ENCODE peak calls at places on chromosomes 11 and 22, in five cellular contexts. Z, P, G, V and O are unnamed samples.

GRCh38 chr11:132101861-132102260 is 731.4 kb downstream of the NTM start:
- DNase-seq in Z (no peak), V (no peak), G (no peak), P (no peak), O (no peak)

GRCh38 chr22:26672060-26672471 is 14.7 kb downstream of the MIAT start:
- DNase-seq in V (no peak), G (no peak), P (no peak), Z (no peak), O (no peak)

GRCh38 chr11:44621140-44621681 is 55.7 kb downstream of the CD82 start:
- DNase-seq in V (peak), P (peak), G (peak), Z (peak), O (peak)

GRCh38 chr11:110126936-110127335 is 33.7 kb downstream of the ZC3H12C start:
- DNase-seq in G (no peak), V (no peak), Z (no peak), P (no peak), O (no peak)

GRCh38 chr11:30635401-30635989 is 49.3 kb upstream of the MPPED2 start:
- DNase-seq in V (no peak), Z (no peak), G (no peak), P (peak), O (peak)

GRCh38 chr11:15157181-15157580 is 42.5 kb downstream of the INSC start:
- DNase-seq in Z (no peak), P (no peak), V (no peak), G (no peak), O (no peak)

GRCh38 chr11:115528217-115528616 is 24.0 kb upstream of the CADM1 start:
- DNase-seq in G (no peak), P (no peak), Z (no peak), V (no peak), O (no peak)

GRCh38 chr22:38016182-38017078 is 32.1 kb upstream of the SOX10 start:
- DNase-seq in P (peak), Z (peak), G (peak), V (peak), O (peak)

GRCh38 chr11:82750643-82751139 is 17.0 kb upstream of the FAM181B start:
- DNase-seq in Z (no peak), G (no peak), P (no peak), V (no peak), O (no peak)

GRCh38 chr11:91248199-91248807 is 976.3 kb upstream of the FAT3 start:
- DNase-seq in Z (no peak), G (no peak), V (no peak), P (no peak), O (no peak)

GRCh38 chr22:29478326-29479276 is 1.4 kb upstream of the NEFH start:
- DNase-seq in G (no peak), Z (no peak), V (no peak), P (peak), O (no peak)

GRCh38 chr11:126992065-126992803 is 8.3 kb downstream of the KIRREL3 start:
- DNase-seq in Z (no peak), V (no peak), G (no peak), P (no peak), O (no peak)

GRCh38 chr11:40882301-40882700 is 577.2 kb downstream of the LRRC4C start:
- DNase-seq in P (no peak), G (no peak), Z (no peak), V (no peak), O (no peak)

DNA sequence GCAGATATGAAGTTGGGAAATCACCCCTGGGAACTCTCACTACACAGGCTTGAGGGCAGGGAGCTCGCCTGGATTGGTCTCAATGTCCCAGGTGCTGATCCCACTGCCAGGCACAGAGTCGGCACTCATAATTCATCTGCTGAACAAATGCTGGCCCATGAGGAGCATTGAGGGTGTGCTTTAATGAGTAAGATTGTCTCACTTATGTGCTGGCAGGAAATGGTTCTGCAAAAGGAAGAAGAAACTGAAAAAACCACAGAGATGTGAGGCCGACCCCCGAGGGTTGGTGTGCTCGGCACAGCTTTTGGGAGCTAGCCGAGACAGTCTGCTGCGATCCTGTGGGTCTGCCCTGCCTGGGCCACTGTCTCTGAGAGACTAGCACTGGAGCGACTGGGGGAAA is 9.4 kb downstream of the PLAAT2 start:
- DNase-seq in V (no peak), P (no peak), G (no peak), Z (peak), O (peak)
- TF ChIP-seq POLR2AphosphoS5 in V (no peak), P (no peak), G (no peak), Z (no peak), O (no peak)

GRCh38 chr11:11117730-11118129 is 235.3 kb downstream of the CSNK2A3 start:
- DNase-seq in Z (no peak), G (no peak), P (no peak), V (no peak), O (no peak)
- H3K4me3 ChIP-seq in Z (no peak), G (no peak), P (no peak), V (no peak), O (no peak)

GRCh38 chr22:17171313-17172171 is 12.5 kb upstream of the HDHD5 start:
- DNase-seq in Z (peak), P (peak), V (peak), G (peak), O (peak)

GRCh38 chr22:17171016-17171312 is 11.9 kb upstream of the HDHD5 start:
- DNase-seq in V (no peak), G (no peak), Z (no peak), P (no peak), O (no peak)

GRCh38 chr22:17176715-17177114 is 17.6 kb upstream of the HDHD5 start:
- DNase-seq in P (no peak), V (no peak), Z (no peak), G (no peak), O (no peak)

GRCh38 chr22:17167486-17167885 is 8.4 kb upstream of the HDHD5 start:
- DNase-seq in V (peak), Z (no peak), G (no peak), P (no peak), O (no peak)

GRCh38 chr22:17172172-17172833 is 13.2 kb upstream of the HDHD5 start:
- DNase-seq in Z (peak), P (no peak), G (peak), V (no peak), O (peak)
- TF ChIP-seq CTCF in Z (no peak), P (no peak), G (no peak), V (no peak), O (no peak)

DNA sequence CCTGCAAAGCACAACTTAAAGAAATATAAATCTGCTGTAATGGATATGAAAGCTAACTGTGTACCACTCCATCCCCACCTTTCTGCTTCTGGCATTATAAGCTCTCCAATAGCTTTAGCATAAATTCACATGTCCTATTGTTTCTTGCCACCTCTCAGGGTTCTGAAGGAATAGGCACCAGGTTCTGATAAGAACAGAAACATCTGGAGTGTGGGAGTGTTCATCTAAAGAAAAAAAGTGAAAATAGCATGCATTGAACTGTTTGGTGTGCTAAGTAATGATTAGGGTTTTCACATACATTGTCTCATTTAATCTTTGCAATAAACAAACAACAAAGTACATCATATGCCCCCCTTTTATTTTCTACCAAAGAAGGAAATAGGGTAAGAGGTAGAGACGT is 72.3 kb downstream of the FAM76B start:
- DNase-seq in G (no peak), P (no peak), V (no peak), Z (no peak), O (no peak)
- TF ChIP-seq POLR2AphosphoS5 in G (no peak), P (no peak), V (no peak), Z (no peak), O (no peak)